ENCODE peak calls at places on chromosomes 12 and 14, in seven cellular contexts. F is CD8-positive, alpha-beta memory T cell; O is dorsolateral prefrontal cortex; L is K562; P is fibroblast of lung; D is mesendoderm; Q is lower lobe of right lung. H is an unnamed sample.

GRCh38 chr14:38848243-38848642 is 254.8 kb downstream of the SEC23A start:
- DNase-seq in F (no peak), O (no peak), L (no peak), P (no peak), D (no peak), Q (no peak), H (no peak)

GRCh38 chr12:130572553-130572952 is 143.5 kb downstream of the RIMBP2 start:
- DNase-seq in F (no peak), O (no peak), L (no peak), P (no peak), D (no peak), Q (no peak), H (no peak)

GRCh38 chr14:39322807-39323206 is 89.1 kb downstream of the MIA2 start:
- DNase-seq in F (no peak), O (no peak), L (no peak), P (peak), D (no peak), Q (no peak), H (no peak)

GRCh38 chr14:100827751-100828447 is 2.0 kb downstream of the MEG3 start:
- DNase-seq in F (no peak), O (no peak), L (peak), P (peak), D (no peak), Q (no peak), H (no peak)

GRCh38 chr12:120265203-120265482 is 387 bp downstream of the PXN start:
- DNase-seq in F (no peak), O (no peak), L (no peak), P (no peak), D (no peak), Q (no peak), H (no peak)

GRCh38 chr12:124491856-124492420 is 75.5 kb downstream of the NCOR2 start:
- DNase-seq in F (no peak), O (no peak), L (no peak), P (no peak), D (no peak), Q (no peak), H (no peak)

GRCh38 chr14:106459971-106460730 is 933.8 kb downstream of the TMEM121 start:
- DNase-seq in F (peak), O (no peak), L (peak), P (no peak), D (no peak), Q (no peak), H (no peak)

GRCh38 chr14:73661872-73662271 is 17.1 kb downstream of the DNAL1 start:
- DNase-seq in F (no peak), O (no peak), L (no peak), P (peak), D (no peak), Q (no peak), H (no peak)

GRCh38 chr12:102601621-102602020 is 121.3 kb upstream of the IGF1 start:
- DNase-seq in F (no peak), O (no peak), L (no peak), P (no peak), D (no peak), Q (no peak), H (no peak)

GRCh38 chr14:65954915-65955314 is 531.3 kb upstream of the CCDC196 start:
- DNase-seq in F (no peak), O (no peak), L (no peak), P (no peak), D (no peak), Q (no peak), H (no peak)

GRCh38 chr14:66982247-66982646 is 207.0 kb upstream of the GARIN2 start:
- DNase-seq in F (no peak), O (no peak), L (no peak), P (no peak), D (no peak), Q (no peak), H (no peak)

GRCh38 chr14:92676448-92677086 is 71.9 kb downstream of the LGMN start:
- DNase-seq in F (no peak), O (no peak), L (no peak), P (no peak), D (no peak), Q (no peak), H (no peak)

GRCh38 chr12:116609715-116610114 is 50.5 kb downstream of the MAP1LC3B2 start:
- DNase-seq in F (no peak), O (no peak), L (peak), P (no peak), D (peak), Q (no peak), H (no peak)

GRCh38 chr14:99277534-99277933 is 5.5 kb upstream of the BCL11B start:
- DNase-seq in F (no peak), O (no peak), L (no peak), P (peak), D (peak), Q (no peak), H (no peak)

GRCh38 chr14:100168515-100168914 is 9.1 kb upstream of the DEGS2 start:
- DNase-seq in F (no peak), O (no peak), L (peak), P (no peak), D (no peak), Q (no peak), H (no peak)

GRCh38 chr14:23171251-23171975 is 12.0 kb downstream of the SLC7A8 start:
- DNase-seq in F (no peak), O (no peak), L (no peak), P (peak), D (no peak), Q (no peak), H (no peak)

GRCh38 chr14:73133795-73134194 is 2.5 kb upstream of the PSEN1 start:
- DNase-seq in F (no peak), O (no peak), L (no peak), P (no peak), D (peak), Q (no peak), H (no peak)

GRCh38 chr12:27112891-27113290 is 30.5 kb upstream of the C12orf71 start:
- DNase-seq in F (no peak), O (no peak), L (no peak), P (no peak), D (no peak), Q (no peak), H (no peak)

GRCh38 chr12:89059721-89060120 is 292.6 kb downstream of the DUSP6 start:
- DNase-seq in F (no peak), O (no peak), L (no peak), P (peak), D (no peak), Q (no peak), H (no peak)

GRCh38 chr12:26268841-26269553 is 73.6 kb downstream of the SSPN start:
- DNase-seq in F (no peak), O (no peak), L (no peak), P (no peak), D (no peak), Q (no peak), H (no peak)

GRCh38 chr12:60501124-60501729 is 905.4 kb downstream of the SLC16A7 start:
- DNase-seq in F (no peak), O (no peak), L (no peak), P (peak), D (peak), Q (no peak), H (no peak)

GRCh38 chr14:68688872-68689371 is 103.9 kb downstream of the ZFP36L1 start:
- DNase-seq in F (no peak), O (no peak), L (no peak), P (peak), D (no peak), Q (no peak), H (no peak)

GRCh38 chr12:111685322-111685810 is 390 bp downstream of the BRAP start:
- DNase-seq in F (no peak), O (no peak), L (no peak), P (no peak), D (peak), Q (peak), H (no peak)

GRCh38 chr14:93285048-93285447 is 47.8 kb downstream of the BTBD7 start:
- DNase-seq in F (no peak), O (no peak), L (no peak), P (peak), D (no peak), Q (no peak), H (no peak)

GRCh38 chr12:25089738-25090137 is 105.2 kb downstream of the DNAI7 start:
- DNase-seq in F (no peak), O (no peak), L (no peak), P (peak), D (no peak), Q (no peak), H (no peak)

GRCh38 chr12:50677858-50678257 is 86.0 kb upstream of the ATF1 start:
- DNase-seq in F (no peak), O (no peak), L (no peak), P (peak), D (no peak), Q (no peak), H (no peak)

GRCh38 chr12:2877959-2878732 is 1.1 kb downstream of the RHNO1 start:
- DNase-seq in F (no peak), O (no peak), L (no peak), P (peak), D (peak), Q (no peak), H (no peak)

GRCh38 chr12:55933158-55933798 is 2.3 kb downstream of the DGKA start:
- DNase-seq in F (no peak), O (no peak), L (no peak), P (peak), D (peak), Q (no peak), H (peak)

GRCh38 chr12:121800694-121801600 is 2.9 kb upstream of the SETD1B start:
- DNase-seq in F (peak), O (peak), L (peak), P (peak), D (peak), Q (peak), H (peak)

GRCh38 chr12:3944620-3945019 is 71.4 kb upstream of the PARP11 start:
- DNase-seq in F (no peak), O (no peak), L (no peak), P (no peak), D (peak), Q (no peak), H (no peak)

GRCh38 chr14:49880267-49881064 is 12.4 kb upstream of the ARF6 start:
- DNase-seq in F (no peak), O (no peak), L (no peak), P (peak), D (no peak), Q (no peak), H (no peak)

GRCh38 chr12:6057693-6058092 is 66.8 kb downstream of the VWF start:
- DNase-seq in F (no peak), O (no peak), L (peak), P (no peak), D (peak), Q (no peak), H (no peak)
- H3K27ac ChIP-seq in F (no peak), O (no peak), L (no peak), P (no peak), D (peak), Q (no peak), H (no peak)

GRCh38 chr14:43735926-43736325 is 771.2 kb downstream of the FSCB start:
- DNase-seq in F (no peak), O (no peak), L (no peak), P (no peak), D (no peak), Q (no peak), H (no peak)
- H3K27ac ChIP-seq in F (no peak), O (no peak), L (no peak), P (no peak), D (no peak), Q (no peak), H (no peak)

DNA sequence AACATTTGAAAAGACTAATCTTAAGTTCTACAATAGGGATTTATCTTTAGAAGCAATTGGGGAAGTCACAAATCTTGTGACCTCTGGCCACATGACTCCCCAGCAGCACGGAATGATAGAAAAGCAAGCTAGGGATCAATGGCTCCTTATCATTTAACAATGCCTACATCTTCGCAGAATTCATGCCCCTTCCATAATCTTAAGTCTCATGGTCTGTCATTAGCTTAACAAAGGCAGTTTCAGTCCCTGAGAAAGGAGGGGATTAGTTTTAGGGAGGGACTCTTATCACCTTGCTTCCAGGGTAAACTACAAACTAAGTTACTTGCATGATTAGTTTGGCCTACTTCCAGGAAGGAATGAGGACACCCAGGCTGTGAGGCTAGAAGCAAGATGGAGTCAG is 486.0 kb downstream of the RMST start:
- DNase-seq in F (no peak), O (no peak), L (no peak), P (no peak), D (peak), Q (no peak), H (no peak)
- H3K27ac ChIP-seq in F (no peak), O (no peak), L (no peak), P (no peak), D (no peak), Q (no peak), H (no peak)

DNA sequence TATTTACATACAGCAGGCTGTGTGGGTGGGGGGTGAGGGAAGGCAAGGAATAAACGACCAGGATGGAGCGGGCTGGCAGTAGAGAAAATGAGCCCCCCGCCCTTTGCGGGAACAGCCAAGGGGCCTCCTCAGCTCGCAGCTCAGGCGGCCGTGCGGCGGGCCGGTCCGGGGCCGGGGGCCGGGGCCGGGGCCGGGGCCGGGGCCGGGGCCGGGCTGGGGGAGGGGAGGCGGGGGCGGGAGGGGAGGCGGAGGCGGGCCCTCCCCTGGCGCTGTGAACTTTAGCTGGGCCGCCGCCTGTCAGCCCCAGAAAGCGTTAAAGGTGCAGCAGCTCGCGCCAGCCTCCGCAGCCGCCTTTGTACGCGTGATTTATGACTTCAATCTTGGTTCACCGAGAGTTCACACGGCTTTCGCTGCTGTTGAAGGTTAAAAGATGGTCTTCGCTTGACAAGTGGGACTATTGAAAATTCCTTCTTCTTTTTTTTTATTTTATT is 28.8 kb downstream of the HOXC4 start:
- DNase-seq in F (peak), O (no peak), L (peak), P (peak), D (no peak), Q (no peak), H (no peak)
- H3K27ac ChIP-seq in F (no peak), O (no peak), L (peak), P (no peak), D (no peak), Q (no peak), H (no peak)